ENCODE peak calls at places on chromosome 14, in nine cellular contexts. O is right lobe of liver, T is suprapubic skin, Z is transverse colon, R is ovary, E is A549, C is HCT116, U is heart left ventricle, J is breast epithelium. G is an unnamed sample.

GRCh38 chr14:91897121-91897701 is 29.9 kb upstream of the TC2N start:
- DNase-seq in T (no peak), E (no peak), U (peak; percentile 54), R (no peak), Z (peak; percentile 17), C (no peak), O (peak; percentile 82), J (no peak), G (peak; percentile 48)

GRCh38 chr14:37599527-37600368 is 4.3 kb downstream of the TTC6 start:
- DNase-seq in T (no peak), R (no peak), U (no peak), Z (no peak), J (peak; percentile 77), O (peak; percentile 29), E (no peak), C (no peak), G (no peak)

GRCh38 chr14:51724650-51725049 is 72.9 kb downstream of the FRMD6 start:
- DNase-seq in U (no peak), O (no peak), C (no peak), E (no peak), Z (no peak), J (no peak), T (no peak), R (no peak), G (no peak)

GRCh38 chr14:50039734-50040400 is 76.5 kb downstream of the VCPKMT start:
- DNase-seq in R (no peak), C (no peak), O (peak; percentile 68), U (no peak), E (peak; percentile 48), T (no peak), Z (no peak), J (peak; percentile 71), G (peak; percentile 39)

GRCh38 chr14:23299558-23299957 is 3.1 kb downstream of the PPP1R3E start:
- DNase-seq in U (no peak), J (no peak), E (peak; percentile 35), R (no peak), C (no peak), O (no peak), T (no peak), Z (no peak), G (no peak)

GRCh38 chr14:76294876-76295275 is 81.1 kb upstream of the ESRRB start:
- DNase-seq in Z (no peak), R (no peak), U (no peak), J (no peak), T (peak; percentile 26), O (no peak), C (no peak), E (no peak), G (no peak)

GRCh38 chr14:96051642-96052540 is 12.7 kb downstream of the C14orf132 start:
- DNase-seq in Z (no peak), T (no peak), U (peak; percentile 5), C (peak; percentile 12), E (peak; percentile 21), O (no peak), J (no peak), R (no peak), G (no peak)

GRCh38 chr14:56659964-56660551 is 80.5 kb downstream of the TMEM260 start:
- DNase-seq in E (peak; percentile 54), U (no peak), O (no peak), T (no peak), J (no peak), Z (no peak), C (peak; percentile 32), R (no peak), G (no peak)

GRCh38 chr14:51398898-51399297 is 158.9 kb downstream of the TMX1 start:
- DNase-seq in R (no peak), U (no peak), E (peak; percentile 36), C (no peak), Z (no peak), T (no peak), O (no peak), J (no peak), G (no peak)

GRCh38 chr14:101082436-101083384 is 179.2 kb upstream of the RTL1 start:
- DNase-seq in J (no peak), Z (no peak), C (no peak), U (no peak), O (no peak), E (no peak), T (peak; percentile 76), R (no peak), G (no peak)

GRCh38 chr14:101080922-101081593 is 177.5 kb upstream of the RTL1 start:
- DNase-seq in E (no peak), T (no peak), J (no peak), R (no peak), O (no peak), U (no peak), C (no peak), Z (no peak), G (no peak)

GRCh38 chr14:101084436-101084826 is 180.9 kb upstream of the RTL1 start:
- DNase-seq in U (no peak), E (no peak), O (no peak), R (no peak), J (no peak), Z (no peak), C (no peak), T (no peak), G (no peak)

GRCh38 chr14:101082036-101082435 is 178.5 kb upstream of the RTL1 start:
- DNase-seq in U (no peak), J (no peak), C (no peak), R (no peak), O (no peak), Z (no peak), E (no peak), T (peak; percentile 31), G (no peak)

GRCh38 chr14:101083564-101084435 is 180.3 kb upstream of the RTL1 start:
- DNase-seq in Z (peak; percentile 8), U (no peak), C (peak; percentile 46), T (peak; percentile 74), O (no peak), E (no peak), J (no peak), R (no peak), G (no peak)
- TF ChIP-seq CTCF in Z (no peak), U (no peak), C (peak; percentile 58), T (no peak), O (no peak), E (no peak), J (no peak), R (no peak), G (no peak)

GRCh38 chr14:104582005-104582404 is 2.4 kb downstream of the C14orf180 start:
- DNase-seq in E (no peak), O (no peak), J (no peak), Z (no peak), C (no peak), T (no peak), U (peak; percentile 80), R (no peak), G (peak; percentile 21)
- H3K4me1 ChIP-seq in E (peaks cover 1% of the 10 kb centered on the region), O (no peaks in the 10 kb centered on the region), J (peaks cover 5% of the 10 kb centered on the region), Z (peaks cover 41% of the 10 kb centered on the region), C (no peaks in the 10 kb centered on the region), T (peaks cover 21% of the 10 kb centered on the region), U (no peaks in the 10 kb centered on the region), R (peaks cover 1% of the 10 kb centered on the region), G (peaks cover 53% of the 10 kb centered on the region)

GRCh38 chr14:69865701-69866365 is 13.4 kb upstream of the SMOC1 start:
- DNase-seq in C (no peak), U (no peak), Z (no peak), O (no peak), R (no peak), J (no peak), E (no peak), T (no peak), G (no peak)
- TF ChIP-seq POLR2A in C (no peak), U (no peak), Z (no peak), O (no peak), R (no peak), J (no peak), E (no peak), T (no peak), G (no peak)

GRCh38 chr14:102323102-102323501 is 3.6 kb downstream of the ZNF839 start:
- DNase-seq in O (peak; percentile 61), E (peak; percentile 82), Z (peak; percentile 56), R (peak; percentile 68), J (peak; percentile 75), U (no peak), C (peak; percentile 59), T (peak; percentile 86), G (peak; percentile 48)
- TF ChIP-seq CTCF in O (peak; percentile 61), E (peak; percentile 81), Z (peak; percentile 52), R (peak; percentile 21), J (peak; percentile 25), U (peak; percentile 28), C (peak; percentile 83), T (peak; percentile 26), G (peak; percentile 59)

GRCh38 chr14:68292467-68293334 is 473.1 kb downstream of the RAD51B start:
- DNase-seq in U (no peak), T (no peak), O (no peak), Z (peak; percentile 64), R (peak; percentile 39), E (no peak), C (no peak), J (no peak), G (no peak)

GRCh38 chr14:68297011-68297410 is 477.4 kb downstream of the RAD51B start:
- DNase-seq in T (no peak), R (no peak), Z (no peak), U (no peak), O (no peak), C (no peak), E (no peak), J (no peak), G (no peak)

GRCh38 chr14:68291820-68292219 is 472.2 kb downstream of the RAD51B start:
- DNase-seq in Z (no peak), C (peak; percentile 37), O (no peak), J (no peak), R (no peak), T (no peak), U (no peak), E (no peak), G (no peak)

GRCh38 chr14:68295316-68295816 is 475.8 kb downstream of the RAD51B start:
- DNase-seq in R (peak; percentile 70), E (no peak), C (peak; percentile 15), Z (peak; percentile 31), U (peak; percentile 40), O (no peak), J (no peak), T (no peak), G (peak; percentile 33)

GRCh38 chr14:68293404-68293803 is 473.8 kb downstream of the RAD51B start:
- DNase-seq in R (no peak), T (no peak), J (no peak), E (no peak), O (no peak), Z (peak; percentile 44), U (no peak), C (no peak), G (no peak)
- H3K4me1 ChIP-seq in R (peaks cover 29% of the 10 kb centered on the region), T (peaks cover 30% of the 10 kb centered on the region), J (no peaks in the 10 kb centered on the region), E (no peaks in the 10 kb centered on the region), O (no peaks in the 10 kb centered on the region), Z (peaks cover 43% of the 10 kb centered on the region), U (no peaks in the 10 kb centered on the region), C (peaks cover 62% of the 10 kb centered on the region), G (peaks cover 34% of the 10 kb centered on the region)

GRCh38 chr14:31561155-31561846 is at the start of gene NUBPL:
- DNase-seq in J (peak; percentile 97), T (peak; percentile 99), C (peak; percentile 88), R (peak; percentile 96), Z (peak; percentile 96), O (peak; percentile 94), E (peak; percentile 90), U (peak; percentile 96), G (peak; percentile 93)
- TF ChIP-seq POLR2A in J (peak; percentile 61), T (peak; percentile 43), C (peak; percentile 75), R (peak; percentile 36), Z (peak; percentile 66), O (peak; percentile 37), E (peak; percentile 70), U (no peak), G (no peak)

GRCh38 chr14:29486132-29486531 is 441.5 kb downstream of the PRKD1 start:
- DNase-seq in E (no peak), T (no peak), U (no peak), C (no peak), J (no peak), Z (no peak), O (no peak), R (no peak), G (no peak)
- TF ChIP-seq CTCF in E (no peak), T (no peak), U (no peak), C (no peak), J (no peak), Z (no peak), O (no peak), R (no peak), G (no peak)